ENCODE peak calls at places on chromosomes 3 and 15, in six cellular contexts. P is aorta, I is lower lobe of right lung, G is mammary epithelial cell, E is ovary, A is right atrium auricular region. X is an unnamed sample.

GRCh38 chr15:70509282-70510272 is 253.8 kb downstream of the UACA start:
- DNase-seq in P (no peak), I (no peak), E (no peak), G (no peak), A (no peak), X (no peak)

GRCh38 chr3:11136116-11136515 is 18.2 kb upstream of the HRH1 start:
- DNase-seq in I (no peak), P (no peak), A (peak; percentile 46), E (no peak), G (peak; percentile 16), X (no peak)

GRCh38 chr3:51932471-51933370 is 9.0 kb downstream of the RRP9 start:
- DNase-seq in G (no peak), I (no peak), A (peak; percentile 28), P (no peak), E (no peak), X (no peak)

GRCh38 chr3:51935886-51936755 is 5.6 kb downstream of the RRP9 start:
- DNase-seq in I (no peak), E (no peak), P (no peak), G (no peak), A (peak; percentile 16), X (no peak)

GRCh38 chr3:37223084-37223975 is 48.9 kb upstream of the LRRFIP2 start:
- DNase-seq in P (no peak), A (no peak), G (peak; percentile 49), I (no peak), E (no peak), X (no peak)

GRCh38 chr3:31565288-31565687 is 32.6 kb downstream of the STT3B start:
- DNase-seq in E (no peak), P (no peak), I (no peak), A (no peak), G (no peak), X (no peak)

GRCh38 chr3:179956416-179956830 is 80.3 kb downstream of the PEX5L start:
- DNase-seq in G (no peak), I (no peak), A (no peak), P (no peak), E (no peak), X (no peak)

GRCh38 chr3:53744351-53744750 is 101.9 kb downstream of the CHDH start:
- DNase-seq in G (no peak), P (no peak), E (no peak), A (no peak), I (no peak), X (no peak)

GRCh38 chr3:102885289-102885688 is 450.5 kb downstream of the ZPLD1 start:
- DNase-seq in I (no peak), A (no peak), P (no peak), G (no peak), E (no peak), X (no peak)

GRCh38 chr3:76997733-76998132 is 42.2 kb upstream of the ROBO2 start:
- DNase-seq in E (no peak), I (no peak), P (no peak), G (no peak), A (no peak), X (no peak)

GRCh38 chr3:196177567-196177966 is 33.6 kb downstream of the ZDHHC19 start:
- DNase-seq in A (no peak), G (no peak), I (no peak), P (peak; percentile 9), E (no peak), X (no peak)

GRCh38 chr3:52723935-52724334 is 18.0 kb downstream of the SPCS1 start:
- DNase-seq in P (no peak), A (no peak), G (no peak), I (no peak), E (no peak), X (no peak)

GRCh38 chr3:11944052-11944673 is 60.0 kb upstream of the SYN2 start:
- DNase-seq in A (no peak), P (no peak), E (no peak), G (peak; percentile 30), I (no peak), X (no peak)

GRCh38 chr3:11570789-11571495 is 72.8 kb downstream of the VGLL4 start:
- DNase-seq in G (no peak), E (peak; percentile 17), I (no peak), P (no peak), A (no peak), X (no peak)

GRCh38 chr3:12307136-12307535 is 18.3 kb downstream of the PPARG start:
- DNase-seq in I (no peak), P (no peak), A (no peak), E (no peak), G (no peak), X (no peak)

GRCh38 chr3:27216955-27217552 is 152.1 kb downstream of the NEK10 start:
- DNase-seq in P (no peak), G (peak; percentile 58), E (no peak), I (no peak), A (no peak), X (no peak)

GRCh38 chr15:69823223-69823907 is 274.4 kb downstream of the TLE3 start:
- DNase-seq in G (peak; percentile 10), E (no peak), P (no peak), I (no peak), A (no peak), X (no peak)

GRCh38 chr3:16392733-16393132 is 120.8 kb downstream of the RFTN1 start:
- DNase-seq in G (no peak), A (no peak), E (no peak), P (no peak), I (no peak), X (no peak)
- H3K27ac ChIP-seq in G (no peak overlapping the region), A (no peak overlapping the region), E (no peak overlapping the region), P (no peak overlapping the region), I (no peak overlapping the region), X (no peak overlapping the region)

GRCh38 chr15:31346367-31347066 is 19.9 kb downstream of the KLF13 start:
- DNase-seq in A (no peak), P (no peak), I (peak; percentile 36), E (no peak), G (no peak), X (no peak)
- H3K27ac ChIP-seq in A (peak overlapping the region; percentile 96), P (no peak overlapping the region), I (peak overlapping the region; percentile 88), E (no peak overlapping the region), G (no peak overlapping the region), X (no peak overlapping the region)

DNA sequence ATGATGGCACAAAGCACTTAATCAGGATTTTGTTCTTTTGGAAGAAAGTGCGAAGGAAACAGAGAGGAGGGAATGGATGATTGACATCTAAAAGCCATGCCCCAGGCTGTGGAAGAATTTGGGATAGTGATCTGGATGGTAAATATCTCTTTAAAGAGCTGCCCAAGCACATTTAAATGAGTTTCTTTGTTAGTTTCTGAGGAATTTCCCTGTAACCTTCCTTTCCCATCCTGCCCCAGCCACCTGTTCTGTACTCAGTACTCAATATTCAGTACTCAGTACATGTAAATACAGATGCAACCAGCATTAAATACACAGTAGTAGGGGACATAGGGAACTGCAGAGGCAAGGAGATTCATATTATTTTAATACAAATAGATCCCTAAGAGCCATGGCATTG is 7.8 kb upstream of the CORO2B start:
- DNase-seq in I (no peak), E (no peak), G (no peak), A (no peak), P (no peak), X (no peak)
- H3K27ac ChIP-seq in I (no peak overlapping the region), E (no peak overlapping the region), G (no peak overlapping the region), A (no peak overlapping the region), P (no peak overlapping the region), X (no peak overlapping the region)

DNA sequence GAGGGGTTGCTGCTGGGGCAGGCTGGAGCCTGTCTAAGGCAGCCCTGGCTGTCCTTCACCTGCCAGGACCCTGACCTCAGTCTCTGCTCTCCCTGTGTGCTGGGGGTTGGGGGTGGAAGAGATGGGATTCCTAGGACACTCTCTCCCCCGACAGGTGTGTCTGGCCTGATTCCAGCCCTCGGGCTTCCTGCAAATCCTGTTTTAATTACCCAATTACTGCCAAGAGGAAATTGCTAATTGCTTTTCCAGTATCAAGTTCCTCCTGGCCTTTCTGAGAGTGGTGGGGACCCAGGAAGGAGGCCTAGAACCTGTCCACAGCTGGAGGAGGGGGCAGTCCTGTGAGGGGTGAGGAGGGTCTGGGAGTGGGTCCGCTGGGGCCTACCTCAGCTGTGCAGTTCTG is 15.8 kb downstream of the PLXNA1 start:
- DNase-seq in A (no peak), P (no peak), G (no peak), I (no peak), E (no peak), X (no peak)
- H3K27ac ChIP-seq in A (no peak overlapping the region), P (peak overlapping the region; percentile 18), G (no peak overlapping the region), I (peak overlapping the region; percentile 41), E (no peak overlapping the region), X (no peak overlapping the region)

GRCh38 chr15:38714309-38715072 is 149.9 kb upstream of the RASGRP1 start:
- DNase-seq in I (no peak), G (peak; percentile 94), E (no peak), P (peak; percentile 52), A (no peak), X (no peak)
- H3K27ac ChIP-seq in I (no peak overlapping the region), G (peak overlapping the region; percentile 95), E (no peak overlapping the region), P (no peak overlapping the region), A (no peak overlapping the region), X (no peak overlapping the region)

GRCh38 chr3:46546896-46547440 is 19.1 kb downstream of the LRRC2 start:
- DNase-seq in P (no peak), A (no peak), G (no peak), I (no peak), E (no peak), X (no peak)
- H3K27ac ChIP-seq in P (no peak overlapping the region), A (no peak overlapping the region), G (no peak overlapping the region), I (no peak overlapping the region), E (no peak overlapping the region), X (no peak overlapping the region)

DNA sequence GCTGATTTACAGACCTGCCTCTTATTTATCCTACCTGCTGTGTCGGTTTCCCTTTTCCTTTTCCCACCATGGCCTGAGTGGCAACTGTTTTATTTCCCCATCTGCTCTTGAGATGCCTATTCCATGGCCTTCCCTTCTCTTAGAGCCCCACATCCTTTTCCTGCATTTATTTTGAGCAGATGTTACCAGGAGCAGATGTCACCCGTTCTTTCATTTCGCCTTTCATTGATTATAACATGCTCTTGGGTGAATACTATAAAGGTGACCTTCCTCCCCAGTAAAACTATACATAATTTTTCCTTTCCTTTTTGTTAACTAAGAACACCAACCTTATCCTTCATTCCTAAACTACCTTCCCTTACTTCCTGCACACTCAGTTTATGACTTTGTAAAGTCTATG is 8.5 kb upstream of the P2RY1 start:
- DNase-seq in A (no peak), P (no peak), G (no peak), I (no peak), E (no peak), X (no peak)
- H3K27ac ChIP-seq in A (no peak overlapping the region), P (no peak overlapping the region), G (no peak overlapping the region), I (no peak overlapping the region), E (no peak overlapping the region), X (no peak overlapping the region)

GRCh38 chr3:46900356-46900755 is 22.8 kb downstream of the PTH1R start:
- DNase-seq in E (no peak), P (no peak), A (no peak), I (no peak), G (no peak), X (no peak)

GRCh38 chr3:46900007-46900292 is 22.4 kb downstream of the PTH1R start:
- DNase-seq in A (no peak), G (no peak), E (no peak), P (peak; percentile 63), I (peak; percentile 31), X (peak; percentile 7)

GRCh38 chr3:46902188-46902631 is 24.7 kb downstream of the PTH1R start:
- DNase-seq in G (no peak), P (peak; percentile 38), A (no peak), E (no peak), I (peak; percentile 28), X (no peak)

GRCh38 chr3:46901591-46902187 is 24.2 kb downstream of the PTH1R start:
- DNase-seq in A (no peak), P (peak; percentile 38), I (peak; percentile 44), E (no peak), G (no peak), X (no peak)

GRCh38 chr3:46901061-46901460 is 23.5 kb downstream of the PTH1R start:
- DNase-seq in E (no peak), G (no peak), A (no peak), P (peak; percentile 35), I (no peak), X (no peak)
- H3K27ac ChIP-seq in E (no peak overlapping the region), G (no peak overlapping the region), A (no peak overlapping the region), P (no peak overlapping the region), I (no peak overlapping the region), X (no peak overlapping the region)